ENCODE peak calls at places on chromosomes 6 and 20, in five cellular contexts. One of them, this sample, is unnamed.

GRCh38 chr6:12020187-12020791 is 8.2 kb downstream of the HIVEP1 start:
- DNase-seq in neural progenitor cell: no peak
- DNase-seq in H9: no peak
- DNase-seq in lower lobe of right lung: no peak
- DNase-seq in AG04450: no peak
- DNase-seq in this sample: no peak

GRCh38 chr6:17297261-17298080 is 16.3 kb downstream of the RBM24 start:
- DNase-seq in neural progenitor cell: no peak
- DNase-seq in H9: no peak
- DNase-seq in lower lobe of right lung: no peak
- DNase-seq in AG04450: no peak
- DNase-seq in this sample: no peak

GRCh38 chr6:16157909-16158308 is 29.0 kb downstream of the MYLIP start:
- DNase-seq in neural progenitor cell: peak
- DNase-seq in H9: no peak
- DNase-seq in lower lobe of right lung: no peak
- DNase-seq in AG04450: no peak
- DNase-seq in this sample: no peak

GRCh38 chr6:108027594-108027993 is 46.9 kb downstream of the OSTM1 start:
- DNase-seq in neural progenitor cell: no peak
- DNase-seq in H9: no peak
- DNase-seq in lower lobe of right lung: no peak
- DNase-seq in AG04450: no peak
- DNase-seq in this sample: no peak

GRCh38 chr20:46058656-46059281 is 29.8 kb downstream of the SLC12A5 start:
- DNase-seq in neural progenitor cell: peak
- DNase-seq in H9: peak
- DNase-seq in lower lobe of right lung: peak
- DNase-seq in AG04450: no peak
- DNase-seq in this sample: peak

GRCh38 chr20:37518059-37518458 is 3.0 kb upstream of the NNAT start:
- DNase-seq in neural progenitor cell: no peak
- DNase-seq in H9: no peak
- DNase-seq in lower lobe of right lung: no peak
- DNase-seq in AG04450: no peak
- DNase-seq in this sample: no peak

GRCh38 chr6:108068618-108069017 is 5.9 kb downstream of the OSTM1 start:
- DNase-seq in neural progenitor cell: no peak
- DNase-seq in H9: no peak
- DNase-seq in lower lobe of right lung: no peak
- DNase-seq in AG04450: no peak
- DNase-seq in this sample: no peak

GRCh38 chr20:50256577-50256976 is 65.9 kb downstream of the CEBPB start:
- DNase-seq in neural progenitor cell: no peak
- DNase-seq in H9: peak
- DNase-seq in lower lobe of right lung: peak
- DNase-seq in AG04450: no peak
- DNase-seq in this sample: no peak

GRCh38 chr6:617485-618100 is 39.3 kb downstream of the HUS1B start:
- DNase-seq in neural progenitor cell: no peak
- DNase-seq in H9: peak
- DNase-seq in lower lobe of right lung: no peak
- DNase-seq in AG04450: no peak
- DNase-seq in this sample: no peak

DNA sequence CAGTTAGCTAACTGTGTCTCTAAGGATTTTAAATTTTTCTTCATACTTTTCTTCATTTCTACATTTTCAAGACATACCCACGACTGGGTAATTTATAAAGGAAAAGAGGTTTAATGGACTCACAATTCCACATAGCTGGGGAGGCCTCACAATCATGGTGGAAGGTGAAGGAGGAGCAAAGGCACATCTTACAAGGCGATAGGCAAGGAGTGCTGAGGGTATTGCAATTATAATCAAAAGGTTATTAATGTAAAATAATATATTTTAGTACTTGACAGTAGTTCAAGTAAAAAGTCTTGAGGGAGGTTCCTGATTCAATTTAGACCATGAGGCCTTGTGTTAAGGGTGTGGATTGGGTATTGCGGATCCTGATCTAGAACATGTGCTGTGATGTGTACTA is 7.3 kb upstream of the ABCC10 start:
- DNase-seq in neural progenitor cell: no peak
- DNase-seq in H9: no peak
- DNase-seq in lower lobe of right lung: no peak
- DNase-seq in AG04450: no peak
- DNase-seq in this sample: no peak
- TF ChIP-seq CTCF in neural progenitor cell: no peak
- TF ChIP-seq CTCF in H9: no peak
- TF ChIP-seq CTCF in lower lobe of right lung: no peak
- TF ChIP-seq CTCF in AG04450: no peak
- TF ChIP-seq CTCF in this sample: no peak

DNA sequence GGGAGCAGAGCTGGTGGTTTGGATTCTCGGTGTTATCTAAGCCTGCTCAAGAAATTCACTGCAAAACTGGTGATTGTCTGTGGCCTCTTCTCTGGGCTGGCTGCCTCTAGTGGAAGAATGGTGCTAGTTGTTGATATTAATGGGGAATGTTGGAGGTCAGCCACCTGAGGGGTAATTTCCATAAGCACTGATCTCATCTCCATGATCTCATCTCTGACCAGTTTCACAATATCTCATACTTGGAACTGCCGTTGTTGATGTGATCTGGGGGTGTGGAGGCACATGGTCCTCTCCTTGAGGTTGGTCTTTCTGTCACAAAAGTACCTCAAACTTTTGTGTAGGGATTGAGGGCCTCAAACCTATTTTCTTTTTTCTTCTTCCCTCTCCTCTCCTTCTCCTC is 102.6 kb downstream of the CD109 start:
- DNase-seq in neural progenitor cell: no peak
- DNase-seq in H9: peak
- DNase-seq in lower lobe of right lung: no peak
- DNase-seq in AG04450: peak
- DNase-seq in this sample: no peak
- TF ChIP-seq CTCF in neural progenitor cell: no peak
- TF ChIP-seq CTCF in H9: peak
- TF ChIP-seq CTCF in lower lobe of right lung: no peak
- TF ChIP-seq CTCF in AG04450: peak
- TF ChIP-seq CTCF in this sample: no peak

DNA sequence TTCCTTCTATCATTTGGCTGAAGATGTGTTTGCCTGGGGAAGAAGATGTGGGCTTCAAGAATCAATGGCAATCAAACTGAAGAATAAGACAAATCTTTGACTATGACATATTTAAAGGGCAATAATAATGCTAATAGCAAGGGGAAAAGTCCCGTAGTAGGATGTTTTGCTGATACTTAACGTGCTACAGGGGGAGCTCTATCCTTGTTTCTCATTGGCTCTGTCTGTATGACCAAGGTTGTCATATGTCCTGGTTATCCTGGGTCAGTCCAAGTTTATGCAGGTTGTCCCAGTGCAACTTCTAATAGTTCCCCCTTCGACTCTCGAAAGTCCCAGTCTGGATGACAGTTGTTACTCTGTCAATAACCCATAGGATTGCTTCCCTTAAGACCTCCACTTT is 321.3 kb downstream of the DHX35 start:
- DNase-seq in neural progenitor cell: no peak
- DNase-seq in H9: no peak
- DNase-seq in lower lobe of right lung: no peak
- DNase-seq in AG04450: no peak
- DNase-seq in this sample: no peak
- TF ChIP-seq CTCF in neural progenitor cell: peak
- TF ChIP-seq CTCF in H9: peak
- TF ChIP-seq CTCF in lower lobe of right lung: no peak
- TF ChIP-seq CTCF in AG04450: no peak
- TF ChIP-seq CTCF in this sample: no peak

GRCh38 chr6:135411339-135411738 is 86.2 kb downstream of the AHI1 start:
- DNase-seq in neural progenitor cell: no peak
- DNase-seq in H9: no peak
- DNase-seq in lower lobe of right lung: no peak
- DNase-seq in AG04450: no peak
- DNase-seq in this sample: no peak
- TF ChIP-seq CTCF in neural progenitor cell: peak
- TF ChIP-seq CTCF in H9: peak
- TF ChIP-seq CTCF in lower lobe of right lung: no peak
- TF ChIP-seq CTCF in AG04450: peak
- TF ChIP-seq CTCF in this sample: peak

GRCh38 chr6:106558364-106558763 is 70.9 kb downstream of the RTN4IP1 start:
- DNase-seq in neural progenitor cell: no peak
- DNase-seq in H9: no peak
- DNase-seq in lower lobe of right lung: no peak
- DNase-seq in AG04450: no peak
- DNase-seq in this sample: no peak

GRCh38 chr6:106557837-106558236 is 71.5 kb downstream of the RTN4IP1 start:
- DNase-seq in neural progenitor cell: no peak
- DNase-seq in H9: no peak
- DNase-seq in lower lobe of right lung: no peak
- DNase-seq in AG04450: no peak
- DNase-seq in this sample: no peak

GRCh38 chr6:106553440-106553839 is 75.9 kb downstream of the RTN4IP1 start:
- DNase-seq in neural progenitor cell: no peak
- DNase-seq in H9: no peak
- DNase-seq in lower lobe of right lung: no peak
- DNase-seq in AG04450: no peak
- DNase-seq in this sample: no peak

GRCh38 chr6:106555767-106556166 is 73.5 kb downstream of the RTN4IP1 start:
- DNase-seq in neural progenitor cell: no peak
- DNase-seq in H9: no peak
- DNase-seq in lower lobe of right lung: no peak
- DNase-seq in AG04450: no peak
- DNase-seq in this sample: no peak

GRCh38 chr6:106556368-106556960 is 72.8 kb downstream of the RTN4IP1 start:
- DNase-seq in neural progenitor cell: no peak
- DNase-seq in H9: no peak
- DNase-seq in lower lobe of right lung: no peak
- DNase-seq in AG04450: no peak
- DNase-seq in this sample: no peak
- TF ChIP-seq CTCF in neural progenitor cell: peak
- TF ChIP-seq CTCF in H9: no peak
- TF ChIP-seq CTCF in lower lobe of right lung: peak
- TF ChIP-seq CTCF in AG04450: peak
- TF ChIP-seq CTCF in this sample: no peak

GRCh38 chr6:131382646-131383045 is 190.4 kb upstream of the ARG1 start:
- DNase-seq in neural progenitor cell: no peak
- DNase-seq in H9: no peak
- DNase-seq in lower lobe of right lung: no peak
- DNase-seq in AG04450: no peak
- DNase-seq in this sample: no peak

GRCh38 chr6:131383421-131384411 is 189.3 kb upstream of the ARG1 start:
- DNase-seq in neural progenitor cell: peak
- DNase-seq in H9: peak
- DNase-seq in lower lobe of right lung: no peak
- DNase-seq in AG04450: no peak
- DNase-seq in this sample: no peak

GRCh38 chr6:131390322-131390721 is 182.7 kb upstream of the ARG1 start:
- DNase-seq in neural progenitor cell: no peak
- DNase-seq in H9: no peak
- DNase-seq in lower lobe of right lung: no peak
- DNase-seq in AG04450: no peak
- DNase-seq in this sample: no peak

GRCh38 chr6:131393433-131393832 is 179.6 kb upstream of the ARG1 start:
- DNase-seq in neural progenitor cell: no peak
- DNase-seq in H9: no peak
- DNase-seq in lower lobe of right lung: no peak
- DNase-seq in AG04450: no peak
- DNase-seq in this sample: no peak

GRCh38 chr6:131387706-131388455 is 185.1 kb upstream of the ARG1 start:
- DNase-seq in neural progenitor cell: no peak
- DNase-seq in H9: no peak
- DNase-seq in lower lobe of right lung: no peak
- DNase-seq in AG04450: no peak
- DNase-seq in this sample: no peak
- TF ChIP-seq CTCF in neural progenitor cell: no peak
- TF ChIP-seq CTCF in H9: no peak
- TF ChIP-seq CTCF in lower lobe of right lung: no peak
- TF ChIP-seq CTCF in AG04450: no peak
- TF ChIP-seq CTCF in this sample: no peak

DNA sequence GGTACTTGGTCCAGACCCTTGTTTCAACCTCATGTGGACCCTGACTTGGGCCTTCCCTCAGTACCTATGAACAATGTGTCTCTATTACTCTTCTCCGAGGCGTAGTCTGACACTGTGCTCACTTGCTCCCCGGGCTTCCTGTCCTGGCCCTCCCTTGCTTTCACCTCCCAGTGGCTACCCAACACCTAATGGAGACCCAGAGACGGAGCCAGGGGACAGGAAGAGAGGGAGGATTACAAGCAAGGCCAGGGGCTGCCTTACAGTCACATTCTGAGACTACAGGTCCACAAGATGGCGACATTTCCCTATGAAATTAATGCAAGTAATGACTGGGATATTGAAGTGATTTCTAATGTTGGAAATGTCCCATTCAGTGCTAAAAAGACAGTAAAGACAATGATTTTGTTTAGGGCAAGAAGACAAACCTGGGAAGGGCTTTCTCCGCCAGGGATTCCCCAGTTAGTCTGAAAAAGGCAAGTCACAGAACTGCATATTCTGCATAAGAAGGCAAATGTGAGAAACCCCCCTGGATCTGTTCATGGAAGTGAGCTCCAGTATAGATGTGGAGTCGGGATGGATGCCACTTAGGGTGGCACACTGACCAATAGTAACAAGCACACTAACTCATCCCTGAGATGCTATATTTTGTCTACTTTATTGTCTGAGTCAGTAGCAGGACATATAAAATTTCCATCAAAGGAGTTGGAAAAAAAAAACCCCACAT is 44.0 kb upstream of the ZBTB24 start:
- DNase-seq in neural progenitor cell: peak
- DNase-seq in H9: peak
- DNase-seq in lower lobe of right lung: no peak
- DNase-seq in AG04450: peak
- DNase-seq in this sample: peak
- TF ChIP-seq CTCF in neural progenitor cell: peak
- TF ChIP-seq CTCF in H9: peak
- TF ChIP-seq CTCF in lower lobe of right lung: peak
- TF ChIP-seq CTCF in AG04450: peak
- TF ChIP-seq CTCF in this sample: peak

DNA sequence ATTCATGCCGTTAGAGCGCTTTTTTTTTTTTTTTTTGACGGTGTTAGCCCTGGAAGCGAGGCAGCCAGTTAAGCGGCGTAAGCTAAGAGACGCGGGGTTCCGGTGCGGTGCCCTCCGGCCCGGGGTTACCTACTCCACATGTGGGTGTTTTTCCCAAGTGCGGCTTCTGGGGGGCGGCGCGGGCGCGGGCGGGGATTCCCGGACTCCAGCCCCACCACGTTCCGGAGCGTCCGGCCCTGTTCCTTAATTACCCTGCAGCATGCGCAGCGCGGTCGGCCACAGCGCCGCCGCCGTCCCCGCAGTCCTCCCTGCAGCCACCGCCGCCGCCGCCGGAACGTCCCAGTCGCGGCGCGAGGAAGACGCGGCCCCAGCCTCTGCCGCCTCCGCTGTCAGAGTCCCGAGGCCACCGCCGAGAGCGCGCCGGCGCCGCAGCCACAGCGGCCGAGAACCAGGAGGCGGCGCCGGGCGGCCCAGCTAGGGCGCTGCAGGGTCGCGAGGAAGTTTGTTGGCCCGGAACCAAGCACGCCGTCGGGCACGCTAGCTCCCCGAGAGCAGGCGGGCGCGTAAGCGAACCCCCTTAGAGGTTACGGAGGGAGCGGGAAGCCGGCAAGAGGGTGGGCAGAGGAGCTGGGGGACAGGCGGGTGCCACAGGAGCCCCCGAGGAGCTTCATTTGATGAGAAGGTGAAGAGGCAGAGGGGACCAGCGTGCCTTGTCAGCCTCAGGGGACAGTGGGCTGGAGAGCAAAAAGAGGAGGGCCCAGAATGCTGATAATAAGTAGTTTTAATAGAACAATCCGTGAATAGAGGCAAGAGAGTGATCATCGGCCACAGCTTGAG is 937 bp downstream of the COL19A1 start:
- DNase-seq in neural progenitor cell: peak
- DNase-seq in H9: peak
- DNase-seq in lower lobe of right lung: peak
- DNase-seq in AG04450: no peak
- DNase-seq in this sample: peak
- TF ChIP-seq CTCF in neural progenitor cell: peak
- TF ChIP-seq CTCF in H9: no peak
- TF ChIP-seq CTCF in lower lobe of right lung: no peak
- TF ChIP-seq CTCF in AG04450: no peak
- TF ChIP-seq CTCF in this sample: no peak